ENCODE peak calls at places on chromosome 21, in seven cellular contexts. N is right lobe of liver; X is aorta; J is tibial nerve; V is CD8-positive, alpha-beta T cell; F is GM23248; L is sigmoid colon. K is an unnamed sample.

GRCh38 chr21:36854391-36854790 is 112.1 kb downstream of the HLCS start:
- DNase-seq in N (no peak), X (no peak), J (no peak), V (no peak), F (peak; percentile 36), L (no peak), K (no peak)

GRCh38 chr21:37176716-37177115 is 90.4 kb downstream of the VPS26C start:
- DNase-seq in N (no peak), X (no peak), J (no peak), V (no peak), F (no peak), L (no peak), K (no peak)

GRCh38 chr21:28207776-28208175 is 784.9 kb downstream of the LTN1 start:
- DNase-seq in N (no peak), X (no peak), J (no peak), V (no peak), F (peak; percentile 88), L (no peak), K (no peak)

GRCh38 chr21:32190491-32191144 is 88.2 kb downstream of the MIS18A start:
- DNase-seq in N (no peak), X (no peak), J (no peak), V (no peak), F (no peak), L (no peak), K (no peak)

GRCh38 chr21:23968722-23969647 is 1638.3 kb downstream of the MRPL39 start:
- DNase-seq in N (no peak), X (no peak), J (no peak), V (peak; percentile 59), F (peak; percentile 0), L (no peak), K (no peak)

GRCh38 chr21:10272216-10272615 is 249.2 kb upstream of the TPTE start:
- DNase-seq in N (no peak), X (peak; percentile 11), J (no peak), V (no peak), F (peak; percentile 5), L (no peak), K (peak; percentile 1)

GRCh38 chr21:21712761-21713558 is 714.8 kb downstream of the NCAM2 start:
- DNase-seq in N (no peak), X (no peak), J (no peak), V (no peak), F (peak; percentile 65), L (no peak), K (no peak)

GRCh38 chr21:39149882-39150281 is 33.4 kb downstream of the PSMG1 start:
- DNase-seq in N (no peak), X (no peak), J (no peak), V (no peak), F (no peak), L (no peak), K (no peak)

GRCh38 chr21:38300180-38300579 is 43.4 kb downstream of the KCNJ15 start:
- DNase-seq in N (no peak), X (no peak), J (no peak), V (no peak), F (no peak), L (no peak), K (no peak)

GRCh38 chr21:29231781-29232548 is 66.8 kb upstream of the BACH1 start:
- DNase-seq in N (no peak), X (no peak), J (no peak), V (no peak), F (no peak), L (no peak), K (no peak)

GRCh38 chr21:29235714-29236197 is 63.0 kb upstream of the BACH1 start:
- DNase-seq in N (no peak), X (no peak), J (no peak), V (no peak), F (no peak), L (no peak), K (no peak)

GRCh38 chr21:29230541-29231275 is 68.0 kb upstream of the BACH1 start:
- DNase-seq in N (no peak), X (no peak), J (no peak), V (no peak), F (peak; percentile 68), L (no peak), K (no peak)

GRCh38 chr21:29232601-29233541 is 65.9 kb upstream of the BACH1 start:
- DNase-seq in N (no peak), X (no peak), J (no peak), V (no peak), F (peak; percentile 85), L (no peak), K (no peak)

GRCh38 chr21:29233611-29234540 is 64.8 kb upstream of the BACH1 start:
- DNase-seq in N (no peak), X (no peak), J (no peak), V (no peak), F (no peak), L (no peak), K (no peak)
- H3K4me1 ChIP-seq in N (no peaks in the 10 kb centered on the region), X (peaks cover 9% of the 10 kb centered on the region), J (peaks cover 4% of the 10 kb centered on the region), V (no peaks in the 10 kb centered on the region), F (peaks cover 57% of the 10 kb centered on the region), L (peaks cover 30% of the 10 kb centered on the region), K (no peaks in the 10 kb centered on the region)

GRCh38 chr21:46369520-46370235 is 45.7 kb downstream of the PCNT start:
- DNase-seq in N (no peak), X (no peak), J (no peak), V (no peak), F (no peak), L (no peak), K (no peak)

GRCh38 chr21:46366966-46367365 is 43.0 kb downstream of the PCNT start:
- DNase-seq in N (no peak), X (no peak), J (no peak), V (no peak), F (no peak), L (no peak), K (no peak)

GRCh38 chr21:46366561-46366960 is 42.6 kb downstream of the PCNT start:
- DNase-seq in N (no peak), X (no peak), J (no peak), V (no peak), F (no peak), L (no peak), K (no peak)

GRCh38 chr21:46366091-46366490 is 42.1 kb downstream of the PCNT start:
- DNase-seq in N (no peak), X (no peak), J (no peak), V (no peak), F (no peak), L (no peak), K (peak; percentile 25)

DNA sequence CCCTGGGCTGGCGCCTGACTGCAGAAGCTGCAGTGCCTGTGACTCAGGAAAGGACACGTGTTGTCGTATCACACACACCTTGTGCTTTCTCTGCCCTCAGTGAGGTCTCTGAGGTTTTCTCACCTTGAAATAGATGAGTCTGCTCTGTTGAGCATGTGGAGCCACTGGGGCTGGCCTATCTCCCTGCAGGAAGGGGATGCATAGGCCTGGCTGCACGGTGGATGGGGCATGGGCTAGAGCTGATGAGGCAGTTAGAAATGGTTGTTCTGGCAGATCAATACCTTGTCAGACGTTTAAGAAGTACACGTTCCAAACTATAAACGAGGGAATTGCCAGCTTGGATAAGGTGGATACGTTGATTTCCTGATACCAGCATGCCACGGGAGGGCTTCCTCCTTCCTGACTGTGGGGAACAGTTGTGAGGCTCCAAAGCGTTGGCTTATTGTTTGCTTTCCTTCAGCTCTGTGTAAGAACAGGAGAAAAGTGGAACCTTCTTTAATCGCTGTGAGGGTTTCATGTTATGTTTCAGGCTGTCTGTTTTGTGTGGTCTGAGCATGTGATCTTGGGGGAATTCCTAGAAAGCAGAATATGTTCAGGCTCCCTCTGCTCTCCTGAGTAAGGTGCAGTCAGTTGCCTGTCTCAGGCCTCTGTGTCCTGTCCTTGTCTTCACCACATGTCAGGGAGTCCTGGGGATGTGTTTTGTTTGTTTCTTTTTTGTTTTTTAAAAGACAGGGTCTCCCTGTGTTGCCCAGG is 44.8 kb downstream of the PCNT start:
- DNase-seq in N (no peak), X (no peak), J (no peak), V (peak; percentile 21), F (no peak), L (no peak), K (no peak)
- H3K4me1 ChIP-seq in N (no peaks in the 10 kb centered on the region), X (no peaks in the 10 kb centered on the region), J (no peaks in the 10 kb centered on the region), V (peaks cover 23% of the 10 kb centered on the region), F (no peaks in the 10 kb centered on the region), L (no peaks in the 10 kb centered on the region), K (no peaks in the 10 kb centered on the region)

GRCh38 chr21:43842742-43843141 is 22.3 kb upstream of the AGPAT3 start:
- DNase-seq in N (no peak), X (no peak), J (no peak), V (no peak), F (no peak), L (no peak), K (no peak)

GRCh38 chr21:43836616-43837015 is 28.4 kb upstream of the AGPAT3 start:
- DNase-seq in N (no peak), X (no peak), J (no peak), V (no peak), F (no peak), L (no peak), K (no peak)

GRCh38 chr21:43835861-43836260 is 29.2 kb upstream of the AGPAT3 start:
- DNase-seq in N (no peak), X (no peak), J (no peak), V (no peak), F (no peak), L (no peak), K (no peak)

GRCh38 chr21:43845386-43845785 is 19.6 kb upstream of the AGPAT3 start:
- DNase-seq in N (no peak), X (no peak), J (no peak), V (no peak), F (no peak), L (no peak), K (no peak)

DNA sequence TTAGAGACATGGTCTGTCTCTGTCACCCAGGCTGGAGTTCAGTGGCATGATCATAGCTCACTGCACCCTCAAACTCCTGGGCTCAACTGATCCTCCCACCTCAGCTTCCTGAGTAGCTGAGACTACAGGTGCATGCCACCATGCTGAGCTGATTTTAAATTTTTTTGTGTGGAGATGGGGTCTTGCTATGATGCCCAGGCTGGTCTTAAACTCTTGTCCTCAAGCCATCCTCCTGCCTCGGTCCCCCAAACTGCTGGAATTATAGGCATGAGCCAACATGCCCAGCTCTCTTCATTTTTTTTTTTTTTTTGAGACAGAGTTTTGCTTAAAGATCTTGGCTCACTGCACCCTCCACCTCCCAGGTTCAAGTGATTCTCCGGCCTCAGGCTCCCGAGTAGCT is 24.8 kb upstream of the AGPAT3 start:
- DNase-seq in N (no peak), X (no peak), J (no peak), V (no peak), F (no peak), L (no peak), K (no peak)
- H3K4me1 ChIP-seq in N (no peaks in the 10 kb centered on the region), X (no peaks in the 10 kb centered on the region), J (no peaks in the 10 kb centered on the region), V (no peaks in the 10 kb centered on the region), F (no peaks in the 10 kb centered on the region), L (no peaks in the 10 kb centered on the region), K (no peaks in the 10 kb centered on the region)

GRCh38 chr21:41407541-41408460 is 18.2 kb upstream of the MX1 start:
- DNase-seq in N (no peak), X (no peak), J (no peak), V (no peak), F (no peak), L (no peak), K (no peak)

GRCh38 chr21:41403966-41404365 is 22.1 kb upstream of the MX1 start:
- DNase-seq in N (no peak), X (no peak), J (no peak), V (no peak), F (no peak), L (no peak), K (no peak)

GRCh38 chr21:41403331-41403730 is 22.7 kb upstream of the MX1 start:
- DNase-seq in N (no peak), X (no peak), J (no peak), V (no peak), F (no peak), L (no peak), K (no peak)

GRCh38 chr21:41402796-41403195 is 23.2 kb upstream of the MX1 start:
- DNase-seq in N (no peak), X (no peak), J (no peak), V (no peak), F (no peak), L (no peak), K (no peak)

GRCh38 chr21:41406340-41406739 is 19.7 kb upstream of the MX1 start:
- DNase-seq in N (no peak), X (no peak), J (no peak), V (no peak), F (no peak), L (no peak), K (no peak)
- H3K4me1 ChIP-seq in N (no peaks in the 10 kb centered on the region), X (no peaks in the 10 kb centered on the region), J (no peaks in the 10 kb centered on the region), V (no peaks in the 10 kb centered on the region), F (no peaks in the 10 kb centered on the region), L (no peaks in the 10 kb centered on the region), K (no peaks in the 10 kb centered on the region)

K was measured in right cardiac atrium.